ENCODE peak calls at places on chromosomes 12 and 14, in nine cellular contexts. F is A549, O is left kidney, P is amniotic stem cell, M is aorta, X is tibial nerve, N is HCT116, T is adrenal gland, L is ovary. W is an unnamed sample.

GRCh38 chr14:63249112-63249511 is 44.9 kb downstream of the RHOJ start:
- DNase-seq in F (no peak), O (no peak), P (no peak), M (no peak), X (no peak), N (no peak), T (no peak), L (peak), W (no peak)

GRCh38 chr12:49984476-49984890 is 11.7 kb downstream of the AQP6 start:
- DNase-seq in F (no peak), O (no peak), P (no peak), M (peak), X (no peak), N (no peak), T (no peak), L (no peak), W (no peak)

GRCh38 chr14:86221000-86221399 is 691.1 kb downstream of the FLRT2 start:
- DNase-seq in F (no peak), O (no peak), P (no peak), M (no peak), X (no peak), N (no peak), T (no peak), L (no peak), W (no peak)

GRCh38 chr12:45205165-45205825 is 10.6 kb upstream of the ANO6 start:
- DNase-seq in F (no peak), O (no peak), P (no peak), M (no peak), X (no peak), N (no peak), T (no peak), L (no peak), W (no peak)

GRCh38 chr12:67355428-67356385 is 86.5 kb downstream of the CAND1 start:
- DNase-seq in F (peak), O (peak), P (peak), M (no peak), X (no peak), N (peak), T (no peak), L (peak), W (peak)

GRCh38 chr12:80504389-80505153 is 60.5 kb downstream of the PTPRQ start:
- DNase-seq in F (no peak), O (no peak), P (no peak), M (no peak), X (no peak), N (no peak), T (no peak), L (no peak), W (no peak)

GRCh38 chr14:22535916-22536315 is 53.1 kb downstream of the DAD1 start:
- DNase-seq in F (no peak), O (no peak), P (no peak), M (no peak), X (no peak), N (no peak), T (no peak), L (no peak), W (no peak)

GRCh38 chr12:108305520-108305919 is 33.6 kb downstream of the CMKLR1 start:
- DNase-seq in F (no peak), O (peak), P (peak), M (peak), X (peak), N (no peak), T (peak), L (peak), W (no peak)

GRCh38 chr12:95318071-95318545 is 100.5 kb downstream of the VEZT start:
- DNase-seq in F (peak), O (no peak), P (no peak), M (no peak), X (no peak), N (no peak), T (no peak), L (no peak), W (no peak)

GRCh38 chr14:65179918-65180724 is 77.8 kb upstream of the MAX start:
- DNase-seq in F (peak), O (no peak), P (peak), M (no peak), X (no peak), N (peak), T (peak), L (peak), W (no peak)

GRCh38 chr14:99643343-99643742 is 1.6 kb upstream of the HHIPL1 start:
- DNase-seq in F (no peak), O (no peak), P (no peak), M (no peak), X (no peak), N (no peak), T (no peak), L (no peak), W (no peak)

GRCh38 chr14:76346391-76347160 is 29.4 kb upstream of the ESRRB start:
- DNase-seq in F (no peak), O (peak), P (no peak), M (peak), X (no peak), N (no peak), T (no peak), L (no peak), W (no peak)

GRCh38 chr12:75571204-75571603 is 59.8 kb upstream of the KRR1 start:
- DNase-seq in F (no peak), O (no peak), P (no peak), M (no peak), X (no peak), N (no peak), T (no peak), L (no peak), W (no peak)

GRCh38 chr14:85607571-85608219 is 77.8 kb downstream of the FLRT2 start:
- DNase-seq in F (peak), O (no peak), P (peak), M (no peak), X (no peak), N (no peak), T (no peak), L (no peak), W (no peak)

GRCh38 chr12:105590571-105590970 is 260.1 kb downstream of the C12orf75 start:
- DNase-seq in F (no peak), O (no peak), P (no peak), M (no peak), X (no peak), N (no peak), T (no peak), L (no peak), W (no peak)

GRCh38 chr14:32940066-32940651 is 1.5 kb downstream of the NPAS3 start:
- DNase-seq in F (no peak), O (peak), P (no peak), M (no peak), X (no peak), N (no peak), T (no peak), L (no peak), W (no peak)

GRCh38 chr12:108519558-108519957 is 4.5 kb downstream of the FICD start:
- DNase-seq in F (peak), O (no peak), P (no peak), M (no peak), X (no peak), N (no peak), T (no peak), L (no peak), W (no peak)

GRCh38 chr14:72710212-72710611 is 183.7 kb downstream of the DPF3 start:
- DNase-seq in F (no peak), O (no peak), P (no peak), M (no peak), X (no peak), N (no peak), T (no peak), L (no peak), W (no peak)

GRCh38 chr14:45891417-45892080 is 638.5 kb upstream of the MIS18BP1 start:
- DNase-seq in F (no peak), O (peak), P (no peak), M (no peak), X (no peak), N (no peak), T (peak), L (peak), W (peak)

GRCh38 chr12:18643673-18644072 is 94.1 kb downstream of the PLCZ1 start:
- DNase-seq in F (no peak), O (peak), P (no peak), M (no peak), X (no peak), N (no peak), T (no peak), L (peak), W (no peak)

GRCh38 chr14:63770187-63770807 is 42.4 kb upstream of the SGPP1 start:
- DNase-seq in F (peak), O (peak), P (peak), M (no peak), X (no peak), N (peak), T (peak), L (peak), W (no peak)

GRCh38 chr12:77888611-77889010 is 57.9 kb downstream of the NAV3 start:
- DNase-seq in F (peak), O (no peak), P (no peak), M (no peak), X (no peak), N (peak), T (no peak), L (no peak), W (no peak)

GRCh38 chr12:89525002-89525823 is 617 bp upstream of the GALNT4 start:
- DNase-seq in F (peak), O (peak), P (no peak), M (peak), X (no peak), N (no peak), T (peak), L (peak), W (no peak)

GRCh38 chr14:61461808-61462275 is 140.5 kb downstream of the PRKCH start:
- DNase-seq in F (peak), O (peak), P (peak), M (no peak), X (no peak), N (peak), T (no peak), L (no peak), W (peak)

GRCh38 chr12:105482976-105483375 is 152.5 kb downstream of the C12orf75 start:
- DNase-seq in F (no peak), O (no peak), P (no peak), M (no peak), X (no peak), N (no peak), T (no peak), L (no peak), W (no peak)

GRCh38 chr12:3259976-3260375 is 182.8 kb downstream of the TSPAN9 start:
- DNase-seq in F (no peak), O (no peak), P (no peak), M (no peak), X (no peak), N (no peak), T (no peak), L (no peak), W (no peak)

GRCh38 chr14:78985668-78986073 is 815.5 kb downstream of the NRXN3 start:
- DNase-seq in F (no peak), O (no peak), P (no peak), M (no peak), X (no peak), N (no peak), T (no peak), L (no peak), W (no peak)

GRCh38 chr14:54200726-54201125 is 196.1 kb upstream of the CDKN3 start:
- DNase-seq in F (no peak), O (no peak), P (no peak), M (no peak), X (no peak), N (no peak), T (no peak), L (no peak), W (no peak)

GRCh38 chr14:97713023-97713422 is 915.8 kb downstream of the VRK1 start:
- DNase-seq in F (peak), O (no peak), P (no peak), M (no peak), X (no peak), N (peak), T (no peak), L (no peak), W (no peak)

GRCh38 chr14:105485720-105486332 is 860 bp upstream of the CRIP1 start:
- DNase-seq in F (peak), O (peak), P (no peak), M (no peak), X (no peak), N (no peak), T (peak), L (no peak), W (no peak)

GRCh38 chr14:26597136-26598080 is at the start of gene NOVA1:
- DNase-seq in F (peak), O (peak), P (no peak), M (peak), X (peak), N (no peak), T (peak), L (peak), W (peak)

GRCh38 chr12:104315326-104316224 is 12.0 kb downstream of the EID3 start:
- DNase-seq in F (no peak), O (no peak), P (no peak), M (no peak), X (no peak), N (no peak), T (no peak), L (no peak), W (no peak)

GRCh38 chr14:79831198-79831890 is 380.0 kb downstream of the DIO2 start:
- DNase-seq in F (no peak), O (no peak), P (no peak), M (no peak), X (no peak), N (no peak), T (no peak), L (no peak), W (no peak)

GRCh38 chr12:3727877-3728632 is 24.9 kb downstream of the CRACR2A start:
- DNase-seq in F (no peak), O (peak), P (no peak), M (no peak), X (no peak), N (no peak), T (no peak), L (no peak), W (peak)

GRCh38 chr14:68377056-68377455 is 415.8 kb downstream of the ZFP36L1 start:
- DNase-seq in F (no peak), O (no peak), P (no peak), M (no peak), X (no peak), N (no peak), T (no peak), L (no peak), W (no peak)